ENCODE peak calls at places on chromosomes 4 and X, in nine cellular contexts. L is T follicular helper cell, N is fibroblast of the aortic adventitia, S is NCI-H460, T is NCI-H1694 treated with DMSO at 0.1 percent for 48 hours, O is T-helper 2 cell, U is B cell, W is Calu3, C is fibroblast of pulmonary artery. Q is an unnamed sample.

GRCh38 chr4:154464654-154465053 is 26.9 kb downstream of the DCHS2 start:
- DNase-seq in L (no peak), S (no peak), C (no peak), O (no peak), N (no peak), U (no peak), W (no peak), T (no peak), Q (no peak)

GRCh38 chr4:137892134-137892533 is 350.0 kb downstream of the SLC7A11 start:
- DNase-seq in T (no peak), C (no peak), L (no peak), N (peak; percentile 37), S (no peak), U (no peak), W (no peak), O (no peak), Q (no peak)

GRCh38 chr4:83074086-83074704 is 39.2 kb downstream of the COPS4 start:
- DNase-seq in W (peak; percentile 52), C (peak; percentile 93), L (peak; percentile 44), O (no peak), T (peak; percentile 73), S (peak; percentile 67), N (peak; percentile 90), U (peak; percentile 54), Q (no peak)

GRCh38 chr4:77872723-77873435 is 10.2 kb downstream of the MRPL1 start:
- DNase-seq in W (no peak), U (no peak), O (no peak), C (peak; percentile 59), N (no peak), L (no peak), S (no peak), T (no peak), Q (no peak)

GRCh38 chr4:106160560-106160959 is 155.4 kb downstream of the TBCK start:
- DNase-seq in W (no peak), N (no peak), U (no peak), S (no peak), L (no peak), T (no peak), O (no peak), C (peak; percentile 18), Q (no peak)

GRCh38 chr4:115119804-115120352 is 6.5 kb upstream of the NDST4 start:
- DNase-seq in O (no peak), U (no peak), N (no peak), C (no peak), W (no peak), T (peak; percentile 51), S (no peak), L (no peak), Q (no peak)

GRCh38 chrX:31036895-31037294 is 34.9 kb downstream of the FTHL17 start:
- DNase-seq in N (peak; percentile 31), O (no peak), W (peak; percentile 45), L (no peak), S (peak; percentile 41), C (peak; percentile 56), U (no peak), T (no peak), Q (no peak)

GRCh38 chr4:76850010-76850441 is 47.9 kb downstream of the SOWAHB start:
- DNase-seq in L (no peak), C (peak; percentile 90), W (peak; percentile 39), S (no peak), N (peak; percentile 89), O (no peak), T (no peak), U (no peak), Q (peak; percentile 54)

GRCh38 chr4:165209796-165210195 is 2.4 kb downstream of the KLHL2 start:
- DNase-seq in T (no peak), L (no peak), W (no peak), C (no peak), N (no peak), U (no peak), O (no peak), S (no peak), Q (no peak)

GRCh38 chr4:1683371-1683902 is 676 bp downstream of the FAM53A start:
- DNase-seq in O (no peak), T (no peak), C (peak; percentile 83), S (no peak), U (no peak), L (no peak), W (no peak), N (peak; percentile 88), Q (peak; percentile 50)

GRCh38 chr4:119103263-119103662 is 32.4 kb upstream of the MYOZ2 start:
- DNase-seq in C (peak; percentile 98), N (peak; percentile 99), O (no peak), U (no peak), W (peak; percentile 41), L (no peak), T (no peak), S (peak; percentile 86), Q (no peak)

GRCh38 chrX:112851161-112851779 is 10.6 kb upstream of the AMOT start:
- DNase-seq in U (peak; percentile 25), O (no peak), W (no peak), S (no peak), N (peak; percentile 14), T (no peak), C (no peak), L (no peak), Q (no peak)

GRCh38 chr4:89316931-89317366 is 9.3 kb upstream of the GPRIN3 start:
- DNase-seq in C (peak; percentile 75), L (no peak), W (no peak), N (peak; percentile 6), T (no peak), S (no peak), O (no peak), U (no peak), Q (no peak)

GRCh38 chr4:185457136-185457535 is 14.4 kb downstream of the CCDC110 start:
- DNase-seq in W (no peak), N (no peak), U (no peak), C (no peak), S (no peak), O (no peak), T (no peak), L (no peak), Q (no peak)

GRCh38 chr4:83855044-83855443 is 319.1 kb downstream of the GPAT3 start:
- DNase-seq in O (no peak), L (no peak), U (no peak), S (no peak), W (peak; percentile 23), N (peak; percentile 96), T (no peak), C (peak; percentile 96), Q (peak; percentile 23)

GRCh38 chr4:69321153-69321729 is 41.0 kb downstream of the UGT2B28 start:
- DNase-seq in U (no peak), S (no peak), L (no peak), W (no peak), T (no peak), N (no peak), O (no peak), C (no peak), Q (no peak)

GRCh38 chrX:38768079-38768478 is 33.2 kb upstream of the MID1IP1 start:
- DNase-seq in N (peak; percentile 64), O (no peak), W (no peak), S (peak; percentile 34), C (peak; percentile 58), U (no peak), T (peak; percentile 34), L (no peak), Q (no peak)

GRCh38 chrX:107857815-107858214 is 32.1 kb downstream of the MID2 start:
- DNase-seq in C (no peak), S (no peak), N (no peak), T (no peak), U (no peak), W (no peak), L (no peak), O (no peak), Q (no peak)

GRCh38 chr4:128427832-128428366 is 140.3 kb upstream of the PGRMC2 start:
- DNase-seq in O (no peak), N (peak; percentile 84), L (no peak), C (peak; percentile 86), T (peak; percentile 44), W (peak; percentile 65), U (no peak), S (peak; percentile 74), Q (no peak)

GRCh38 chr4:126697748-126698147 is 935.0 kb upstream of the INTU start:
- DNase-seq in W (no peak), T (no peak), U (no peak), L (no peak), C (peak; percentile 62), S (no peak), N (peak; percentile 70), O (no peak), Q (no peak)

GRCh38 chrX:26649534-26649933 is 433.6 kb downstream of the MAGEB5 start:
- DNase-seq in S (peak; percentile 16), O (no peak), C (peak; percentile 27), N (peak; percentile 11), T (peak; percentile 15), U (no peak), L (no peak), W (no peak), Q (no peak)

GRCh38 chr4:140243345-140243753 is 89.4 kb upstream of the MAML3 start:
- DNase-seq in N (no peak), O (no peak), U (peak; percentile 69), W (no peak), C (no peak), T (peak; percentile 28), L (no peak), S (no peak), Q (no peak)

GRCh38 chrX:130261494-130261893 is 7.2 kb downstream of the ZNF280C start:
- DNase-seq in U (no peak), C (no peak), O (no peak), L (no peak), S (no peak), T (no peak), N (no peak), W (no peak), Q (no peak)

GRCh38 chr4:8472689-8473197 is 32.2 kb downstream of the TRMT44 start:
- DNase-seq in W (no peak), L (no peak), C (peak; percentile 97), U (no peak), T (no peak), N (peak; percentile 98), O (no peak), S (no peak), Q (peak; percentile 89)

GRCh38 chr4:127196656-127197352 is 436.0 kb upstream of the INTU start:
- DNase-seq in T (no peak), N (no peak), O (no peak), C (no peak), W (no peak), S (no peak), U (no peak), L (no peak), Q (no peak)

GRCh38 chrX:1442016-1442665 is 10.6 kb downstream of the ASMTL start:
- DNase-seq in N (no peak), T (no peak), U (no peak), W (no peak), L (no peak), S (no peak), O (no peak), C (no peak), Q (no peak)

GRCh38 chr4:140789752-140790151 is 33.6 kb upstream of the TBC1D9 start:
- DNase-seq in N (peak; percentile 37), C (peak; percentile 57), U (no peak), L (no peak), W (no peak), S (no peak), O (no peak), T (no peak), Q (no peak)

GRCh38 chrX:41335590-41336331 is 1.8 kb downstream of the DDX3X start:
- DNase-seq in S (no peak), O (no peak), U (no peak), W (no peak), T (no peak), N (peak; percentile 74), L (no peak), C (no peak), Q (no peak)

GRCh38 chr4:94559351-94559806 is 107.6 kb downstream of the PDLIM5 start:
- DNase-seq in C (no peak), W (no peak), S (no peak), L (no peak), T (no peak), U (no peak), N (peak; percentile 69), O (no peak), Q (no peak)

Q was measured in T1000.